ENCODE peak calls at places on chromosome X, in six cellular contexts. X is SK-N-SH, B is GM23338, H is OCI-LY7, R is neural progenitor cell, Q is HCT116. P is an unnamed sample.

GRCh38 chrX:2578864-2579263 is 78.1 kb upstream of the DHRSX start:
- DNase-seq in X (no peak), B (no peak), H (peak), R (no peak), Q (no peak), P (no peak)

GRCh38 chrX:39645059-39645895 is 452.5 kb downstream of the BCOR start:
- DNase-seq in X (no peak), B (no peak), H (no peak), R (peak), Q (no peak), P (peak)

GRCh38 chrX:130165181-130165702 is 399 bp downstream of the AIFM1 start:
- DNase-seq in X (peak), B (no peak), H (no peak), R (no peak), Q (no peak), P (no peak)

GRCh38 chrX:39059866-39060265 is 258.6 kb downstream of the MID1IP1 start:
- DNase-seq in X (no peak), B (no peak), H (no peak), R (no peak), Q (no peak), P (no peak)

GRCh38 chrX:13761606-13762005 is 27.1 kb downstream of the OFD1 start:
- DNase-seq in X (peak), B (peak), H (peak), R (no peak), Q (no peak), P (no peak)

GRCh38 chrX:15114865-15115566 is 154.9 kb downstream of the ASB9 start:
- DNase-seq in X (no peak), B (peak), H (no peak), R (peak), Q (no peak), P (no peak)

GRCh38 chrX:13144927-13145659 is 100.7 kb upstream of the FAM9C start:
- DNase-seq in X (no peak), B (no peak), H (no peak), R (no peak), Q (no peak), P (no peak)

GRCh38 chrX:103776586-103776985 is at the start of gene PLP1:
- DNase-seq in X (no peak), B (peak), H (no peak), R (peak), Q (no peak), P (no peak)

GRCh38 chrX:51742586-51742985 is 656 bp upstream of the GSPT2 start:
- DNase-seq in X (peak), B (peak), H (no peak), R (peak), Q (no peak), P (no peak)
- H3K4me3 ChIP-seq in X (no peak), B (peak), H (peak), R (peak), Q (no peak), P (peak)

DNA sequence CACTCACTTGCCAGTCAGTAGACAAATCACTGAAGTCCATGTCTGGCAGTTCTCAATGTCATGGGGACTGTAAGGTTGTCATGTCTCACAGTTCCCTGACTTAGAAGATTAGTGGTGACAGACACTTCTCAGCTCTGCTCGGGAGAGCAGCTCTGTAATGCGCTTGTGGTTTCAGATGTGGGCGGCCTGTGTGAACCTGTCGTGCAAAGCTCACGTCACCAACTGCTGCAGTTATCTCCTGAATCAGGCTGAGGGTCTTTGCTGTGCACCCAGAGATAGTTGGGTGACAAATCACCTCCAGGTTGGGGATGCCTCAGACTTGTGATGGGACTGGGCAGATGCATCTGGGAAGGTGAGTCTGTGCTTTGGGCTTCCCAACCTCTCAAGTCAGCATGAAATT is at the start of gene IL9R:
- DNase-seq in X (no peak), B (no peak), H (no peak), R (no peak), Q (no peak), P (no peak)
- TF ChIP-seq EZH2phosphoT487 in X (no peak), B (no peak), H (no peak), R (no peak), Q (no peak), P (no peak)

DNA sequence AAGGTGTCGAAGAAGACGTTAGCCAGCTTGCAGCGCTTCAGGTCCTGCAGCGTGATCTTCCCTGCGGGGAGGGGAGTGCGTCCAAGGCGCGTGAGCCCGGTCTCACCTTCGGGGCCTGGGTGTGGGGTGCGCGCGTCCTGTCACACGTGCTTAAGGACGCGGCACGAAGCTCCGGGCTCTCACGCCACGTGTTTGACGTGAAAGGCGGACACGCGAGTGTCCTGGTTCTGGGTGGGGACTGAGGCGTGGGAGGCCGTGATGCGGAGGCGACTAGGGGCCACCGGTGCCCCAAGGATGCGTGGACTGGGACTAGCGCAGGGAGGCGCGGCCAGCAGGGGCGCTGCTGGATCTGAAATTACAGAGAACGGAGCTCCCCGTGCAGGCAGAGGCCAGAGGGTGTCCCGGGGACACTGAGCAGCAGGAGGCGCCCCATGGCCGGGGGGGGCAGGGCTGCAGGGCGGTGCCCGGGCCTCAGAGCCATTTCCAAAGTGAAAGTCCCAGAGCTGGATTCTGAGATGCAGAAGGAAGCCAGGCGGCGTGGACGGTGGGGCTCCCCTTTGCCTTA is 20.3 kb upstream of the GTPBP6 start:
- DNase-seq in X (no peak), B (no peak), H (no peak), R (no peak), Q (no peak), P (no peak)
- TF ChIP-seq CTCF in X (peak), B (peak), H (peak), R (peak), Q (no peak), P (no peak)

GRCh38 chrX:107711521-107712041 is 64.0 kb downstream of the TSC22D3 start:
- DNase-seq in X (no peak), B (no peak), H (no peak), R (no peak), Q (no peak), P (no peak)

GRCh38 chrX:107708762-107709161 is 66.8 kb downstream of the TSC22D3 start:
- DNase-seq in X (no peak), B (no peak), H (no peak), R (no peak), Q (no peak), P (no peak)

GRCh38 chrX:107709266-107709795 is 66.3 kb downstream of the TSC22D3 start:
- DNase-seq in X (no peak), B (no peak), H (no peak), R (no peak), Q (no peak), P (no peak)

GRCh38 chrX:107712231-107713204 is 63.1 kb downstream of the TSC22D3 start:
- DNase-seq in X (no peak), B (no peak), H (no peak), R (no peak), Q (no peak), P (no peak)

GRCh38 chrX:107710617-107711391 is 64.8 kb downstream of the TSC22D3 start:
- DNase-seq in X (no peak), B (peak), H (peak), R (peak), Q (peak), P (peak)
- H3K4me3 ChIP-seq in X (no peak), B (no peak), H (peak), R (no peak), Q (no peak), P (no peak)